ENCODE peak calls at places on chromosome X, in eight cellular contexts. A, P, G, E, B, R, Q and Z are unnamed samples.

GRCh38 chrX:20231598-20231997 is 35.1 kb downstream of the RPS6KA3 start:
- DNase-seq in E (no peak), G (no peak), B (no peak), A (no peak), R (no peak), Q (no peak), P (no peak), Z (no peak)

GRCh38 chrX:77977518-77977917 is 8.1 kb upstream of the PGAM4 start:
- DNase-seq in P (no peak), B (no peak), Q (no peak), A (no peak), R (no peak), G (no peak), E (no peak), Z (no peak)

GRCh38 chrX:118974908-118975671 is 672 bp downstream of the LONRF3 start:
- DNase-seq in B (peak), R (peak), Q (peak), A (no peak), G (no peak), P (no peak), E (peak), Z (peak)

GRCh38 chrX:47583240-47583861 is 1.1 kb downstream of the TIMP1 start:
- DNase-seq in E (no peak), Q (no peak), B (no peak), R (no peak), A (no peak), P (no peak), G (no peak), Z (no peak)

GRCh38 chrX:74351760-74352159 is 47.8 kb downstream of the ZCCHC13 start:
- DNase-seq in R (peak), P (no peak), B (no peak), E (no peak), Q (no peak), G (no peak), A (no peak), Z (no peak)

GRCh38 chrX:72133851-72134546 is 2.3 kb upstream of the RTL5 start:
- DNase-seq in P (no peak), B (no peak), E (no peak), G (no peak), A (no peak), Q (no peak), R (no peak), Z (no peak)

GRCh38 chrX:16123222-16123786 is at the start of gene GRPR:
- DNase-seq in B (peak), Q (peak), A (peak), G (peak), P (peak), E (peak), R (peak), Z (peak)

GRCh38 chrX:147891886-147892285 is 19.8 kb upstream of the FMR1 start:
- DNase-seq in G (no peak), P (no peak), E (no peak), R (no peak), A (no peak), B (no peak), Q (no peak), Z (no peak)

GRCh38 chrX:114611018-114611619 is 27.2 kb downstream of the HTR2C start:
- DNase-seq in R (peak), A (peak), Q (peak), G (peak), P (no peak), B (peak), E (peak), Z (peak)

GRCh38 chrX:30653415-30654131 is at the start of gene GK:
- DNase-seq in Q (peak), R (peak), A (no peak), P (no peak), G (no peak), B (no peak), E (no peak), Z (peak)

GRCh38 chrX:115490814-115491213 is 70.2 kb upstream of the PLS3 start:
- DNase-seq in R (no peak), A (no peak), P (no peak), G (no peak), Q (no peak), B (no peak), E (no peak), Z (no peak)

GRCh38 chrX:80266979-80267378 is 153.3 kb upstream of the TENT5D start:
- DNase-seq in E (no peak), P (no peak), G (no peak), Q (no peak), A (no peak), B (no peak), R (no peak), Z (no peak)

GRCh38 chrX:45850197-45850774 is 649.6 kb upstream of the DIPK2B start:
- DNase-seq in E (peak), B (no peak), R (peak), A (no peak), Q (no peak), P (no peak), G (no peak), Z (no peak)

GRCh38 chrX:153688900-153689590 is 1.3 kb downstream of the SLC6A8 start:
- DNase-seq in G (no peak), A (no peak), P (no peak), E (no peak), R (no peak), B (peak), Q (peak), Z (no peak)

GRCh38 chrX:3549442-3549875 is 164.0 kb downstream of the PRKX start:
- DNase-seq in A (no peak), B (no peak), P (no peak), G (peak), R (peak), E (no peak), Q (peak), Z (no peak)

GRCh38 chrX:153406903-153407302 is 4.4 kb upstream of the ZFP92 start:
- DNase-seq in Q (no peak), E (no peak), P (no peak), G (no peak), B (no peak), R (no peak), A (no peak), Z (no peak)

GRCh38 chrX:70613295-70613694 is 168.7 kb downstream of the DLG3 start:
- DNase-seq in A (no peak), Q (no peak), B (no peak), R (peak), P (no peak), G (peak), E (no peak), Z (no peak)

GRCh38 chrX:22629105-22629725 is 356.5 kb downstream of the CBLL2 start:
- DNase-seq in P (no peak), B (no peak), E (no peak), Q (no peak), R (no peak), G (peak), A (no peak), Z (no peak)

GRCh38 chrX:20500171-20500865 is 233.6 kb upstream of the RPS6KA3 start:
- DNase-seq in P (no peak), B (no peak), E (no peak), G (no peak), A (no peak), R (no peak), Q (no peak), Z (no peak)

GRCh38 chrX:133405498-133406180 is 9.7 kb downstream of the GPC4 start:
- DNase-seq in Q (no peak), R (no peak), B (no peak), G (no peak), A (no peak), E (no peak), P (no peak), Z (no peak)

GRCh38 chrX:40095588-40096394 is 2.0 kb downstream of the BCOR start:
- DNase-seq in Q (no peak), G (no peak), A (no peak), B (no peak), P (no peak), R (no peak), E (no peak), Z (no peak)

GRCh38 chrX:153820601-153821000 is 9.7 kb downstream of the PDZD4 start:
- DNase-seq in E (no peak), A (no peak), R (no peak), Q (no peak), B (no peak), P (no peak), G (no peak), Z (no peak)

GRCh38 chrX:1412551-1413161 is 20.7 kb upstream of the SLC25A6 start:
- DNase-seq in G (no peak), E (no peak), A (no peak), B (no peak), Q (no peak), R (no peak), P (no peak), Z (no peak)

GRCh38 chrX:51361251-51361650 is 28.6 kb downstream of the NUDT10 start:
- DNase-seq in A (no peak), P (no peak), E (no peak), B (no peak), Q (no peak), G (no peak), R (no peak), Z (no peak)

DNA sequence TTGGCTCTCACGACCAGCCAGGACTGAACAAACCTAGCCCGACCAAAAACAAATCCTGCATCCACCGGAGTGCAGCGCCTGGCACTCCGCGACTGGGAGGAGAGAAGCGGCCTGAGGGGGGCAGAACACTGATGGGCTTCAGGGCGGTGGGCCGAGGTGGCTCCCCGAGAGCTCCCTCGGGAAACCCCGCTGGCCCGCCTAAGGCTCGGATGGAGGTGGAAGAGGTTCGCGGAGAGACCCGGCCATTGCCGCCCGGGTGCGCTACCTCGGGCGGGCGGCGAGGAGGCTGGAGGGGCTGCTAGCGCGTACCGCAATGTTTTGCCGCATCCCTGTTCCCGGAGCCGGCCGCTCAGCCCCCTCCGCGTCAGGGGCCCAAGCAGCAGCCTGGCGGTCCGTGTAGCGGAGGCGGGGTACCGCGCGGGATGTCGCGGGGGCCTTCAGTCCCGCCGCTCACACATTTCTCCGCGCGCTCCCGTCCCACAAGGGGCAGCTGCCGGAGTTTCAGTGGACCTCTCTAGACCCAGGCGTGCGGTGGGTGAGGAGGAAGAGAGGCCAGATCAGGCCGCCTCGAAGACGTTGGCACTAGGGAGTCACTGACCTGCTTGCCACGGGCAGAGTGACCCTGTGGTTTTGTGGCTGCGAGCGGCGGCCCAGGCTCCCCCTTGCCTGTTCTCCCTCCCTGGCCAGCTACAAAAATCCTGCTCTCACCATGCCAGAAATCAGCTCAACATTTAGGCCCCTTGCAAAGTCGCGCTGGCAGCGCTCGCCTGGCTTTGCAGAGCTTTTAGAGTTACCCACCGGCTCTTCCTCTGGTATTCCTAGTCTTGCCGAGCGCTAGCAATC is 2.1 kb downstream of the SLITRK4 start:
- DNase-seq in P (no peak), G (no peak), R (no peak), E (no peak), Q (no peak), A (no peak), B (no peak), Z (no peak)
- H3K27ac ChIP-seq in P (no peak), G (no peak), R (no peak), E (no peak), Q (no peak), A (no peak), B (no peak), Z (no peak)

DNA sequence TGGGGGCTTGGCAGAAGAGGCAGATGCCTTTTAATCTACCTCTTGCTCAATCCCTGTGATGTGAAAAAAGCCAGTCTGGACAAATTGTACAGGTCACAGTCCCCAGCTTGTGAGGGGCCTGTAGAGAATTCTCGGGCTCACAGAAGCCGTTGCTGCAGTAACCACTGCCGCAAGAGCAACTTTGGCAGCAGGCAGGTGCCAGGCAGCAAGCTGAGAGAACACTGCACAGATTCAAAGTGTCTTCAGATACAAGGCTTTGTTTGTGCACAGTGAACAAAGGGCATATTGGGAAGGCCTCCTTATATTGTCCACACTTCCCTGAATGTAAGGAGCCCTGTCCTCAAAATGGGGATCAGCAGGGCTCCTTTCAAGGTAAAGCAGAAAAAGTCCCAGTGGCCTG is 11.7 kb downstream of the GPKOW start:
- DNase-seq in B (no peak), Q (no peak), R (no peak), G (no peak), A (no peak), P (no peak), E (no peak), Z (no peak)
- H3K27ac ChIP-seq in B (no peak), Q (no peak), R (no peak), G (no peak), A (no peak), P (no peak), E (no peak), Z (no peak)

DNA sequence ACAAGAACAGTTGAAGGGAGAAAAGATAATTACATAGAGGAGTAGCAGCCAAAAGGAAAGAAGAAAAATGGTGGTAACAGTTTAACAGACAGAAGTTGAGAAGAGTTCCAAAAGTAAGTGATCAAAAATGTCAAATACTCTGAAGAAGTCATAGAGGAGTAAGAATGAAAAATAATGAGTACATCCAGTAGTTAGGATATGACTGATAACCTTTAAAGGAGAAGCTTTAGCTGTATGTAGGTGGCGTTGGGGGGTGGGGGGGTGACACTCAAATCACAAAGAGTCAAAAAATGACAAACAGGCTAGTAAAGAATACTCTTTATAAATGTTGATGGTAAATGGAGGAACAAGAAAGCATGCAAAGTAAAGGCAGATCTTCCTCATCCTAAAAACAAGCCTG is 40.6 kb downstream of the RAB33A start:
- DNase-seq in P (no peak), G (no peak), Q (no peak), B (no peak), A (no peak), R (no peak), E (no peak), Z (no peak)
- H3K27ac ChIP-seq in P (no peak), G (no peak), Q (no peak), B (no peak), A (no peak), R (no peak), E (no peak), Z (no peak)

GRCh38 chrX:56817179-56817578 is 88.1 kb downstream of the NBDY start:
- DNase-seq in A (no peak), Q (no peak), E (no peak), P (no peak), B (no peak), R (no peak), G (no peak), Z (no peak)

GRCh38 chrX:56811599-56811998 is 82.6 kb downstream of the NBDY start:
- DNase-seq in E (no peak), B (no peak), G (no peak), R (no peak), A (no peak), P (no peak), Q (no peak), Z (no peak)

GRCh38 chrX:56813318-56813837 is 84.3 kb downstream of the NBDY start:
- DNase-seq in Q (no peak), R (no peak), A (no peak), B (peak), E (no peak), G (peak), P (peak), Z (no peak)

GRCh38 chrX:56812515-56813105 is 83.6 kb downstream of the NBDY start:
- DNase-seq in B (no peak), Q (no peak), P (no peak), A (no peak), R (peak), G (no peak), E (no peak), Z (no peak)
- H3K27ac ChIP-seq in B (no peak), Q (no peak), P (no peak), A (no peak), R (peak), G (no peak), E (no peak), Z (peak)

DNA sequence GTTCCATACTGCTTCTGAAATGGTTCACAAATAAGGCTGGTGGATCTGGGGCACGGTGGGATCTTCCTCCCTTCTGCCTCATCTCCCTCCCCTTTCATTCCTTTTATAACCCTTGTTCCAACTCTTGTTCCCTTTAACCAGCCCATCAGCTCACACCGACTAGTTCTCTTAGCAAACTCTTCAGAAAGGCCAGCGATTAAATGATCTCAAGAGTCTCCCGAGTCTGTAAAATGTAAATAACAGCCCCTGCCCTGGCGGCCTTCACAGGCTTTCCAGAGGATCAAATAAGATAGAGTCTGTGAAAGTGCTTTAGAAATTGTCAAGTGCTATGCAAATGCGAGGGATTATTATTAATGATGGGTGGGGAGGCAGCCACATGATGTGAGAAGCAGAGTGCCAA is 27.1 kb downstream of the TSC22D3 start:
- DNase-seq in E (no peak), Q (no peak), R (no peak), B (no peak), G (no peak), A (no peak), P (no peak), Z (no peak)
- H3K27ac ChIP-seq in E (no peak), Q (no peak), R (no peak), B (peak), G (no peak), A (no peak), P (peak), Z (peak)